ENCODE peak calls at places on chromosome 3, in nine cellular contexts. N is COR-L47; R is uterus; L is stimulated activated CD8-positive, alpha-beta memory T cell treated with anti-CD3 and anti-CD28 coated beads, Interleukin-12 subunit alpha, Interleukin-12 subunit beta, amount 100 ng/mL, for 4 hours; A is amniotic stem cell; J is stimulated activated CD4-positive, alpha-beta T cell treated with anti-CD3 and anti-CD28 coated beads, Interleukin-15, amount 100 ng/mL, for 1 hour; V is astrocyte of the spinal cord; Y is tibial nerve; D is kidney tubule cell. T is an unnamed sample.

GRCh38 chr3:42122261-42123011 is 31.3 kb downstream of the TRAK1 start:
- DNase-seq in Y (no peak), D (no peak), A (no peak), L (no peak), R (no peak), N (no peak), V (no peak), J (no peak), T (no peak)

GRCh38 chr3:4990061-4990460 is 10.8 kb downstream of the BHLHE40 start:
- DNase-seq in J (no peak), R (no peak), N (no peak), A (no peak), V (no peak), Y (no peak), D (peak), L (no peak), T (no peak)

GRCh38 chr3:45816544-45816943 is 20.2 kb upstream of the SLC6A20 start:
- DNase-seq in V (no peak), Y (peak), N (no peak), L (no peak), D (peak), J (no peak), A (no peak), R (peak), T (peak)

GRCh38 chr3:112134335-112135124 is 1.5 kb upstream of the GCSAM start:
- DNase-seq in R (no peak), Y (no peak), J (no peak), D (no peak), N (no peak), V (no peak), A (no peak), L (no peak), T (no peak)

GRCh38 chr3:106119691-106120090 is 250.9 kb upstream of the CBLB start:
- DNase-seq in Y (no peak), R (no peak), V (no peak), D (peak), L (no peak), N (no peak), A (no peak), J (no peak), T (peak)

GRCh38 chr3:27642796-27643195 is 79.3 kb downstream of the EOMES start:
- DNase-seq in N (no peak), R (no peak), Y (no peak), D (no peak), A (no peak), L (no peak), J (no peak), V (no peak), T (peak)

GRCh38 chr3:49004352-49005297 is 2.6 kb upstream of the WDR6 start:
- DNase-seq in V (no peak), D (peak), Y (no peak), A (no peak), R (no peak), J (no peak), L (no peak), N (no peak), T (no peak)

GRCh38 chr3:73255609-73256029 is 194.2 kb downstream of the EBLN2 start:
- DNase-seq in A (peak), N (peak), Y (no peak), J (no peak), D (peak), R (peak), V (peak), L (no peak), T (peak)

GRCh38 chr3:140004271-140004670 is 69.3 kb downstream of the CLSTN2 start:
- DNase-seq in R (no peak), N (no peak), L (no peak), V (no peak), A (no peak), J (no peak), Y (no peak), D (no peak), T (no peak)

GRCh38 chr3:42936157-42936981 is 30.4 kb downstream of the ZNF662 start:
- DNase-seq in Y (no peak), R (peak), A (no peak), N (peak), D (peak), L (no peak), V (no peak), J (no peak), T (peak)

GRCh38 chr3:116392291-116392690 is 53.0 kb downstream of the LSAMP start:
- DNase-seq in Y (no peak), L (no peak), J (no peak), V (no peak), N (no peak), R (no peak), D (no peak), A (no peak), T (no peak)

GRCh38 chr3:141680620-141681389 is 57.3 kb upstream of the RNF7 start:
- DNase-seq in A (no peak), Y (no peak), L (no peak), D (peak), J (no peak), R (peak), N (peak), V (peak), T (peak)

GRCh38 chr3:141308588-141309218 is 59.6 kb upstream of the ZBTB38 start:
- DNase-seq in L (no peak), A (no peak), D (peak), R (peak), J (no peak), Y (peak), V (peak), N (peak), T (peak)

GRCh38 chr3:177622520-177622919 is 425.2 kb upstream of the TBL1XR1 start:
- DNase-seq in V (no peak), L (no peak), D (no peak), Y (no peak), A (no peak), R (no peak), J (no peak), N (no peak), T (no peak)

GRCh38 chr3:99637381-99638111 is 848 bp upstream of the COL8A1 start:
- DNase-seq in N (no peak), A (peak), D (peak), Y (peak), L (no peak), V (peak), R (peak), J (no peak), T (peak)

GRCh38 chr3:142947799-142948575 is 15.5 kb downstream of the PAQR9 start:
- DNase-seq in R (no peak), V (no peak), J (no peak), A (no peak), Y (no peak), D (peak), L (no peak), N (no peak), T (no peak)

GRCh38 chr3:46860381-46861292 is 2.6 kb downstream of the MYL3 start:
- DNase-seq in R (peak), N (no peak), A (no peak), V (no peak), J (no peak), L (no peak), Y (no peak), D (peak), T (no peak)

GRCh38 chr3:123834631-123835030 is 49.5 kb downstream of the MYLK start:
- DNase-seq in V (peak), A (peak), N (no peak), R (no peak), Y (no peak), J (no peak), L (no peak), D (peak), T (peak)

GRCh38 chr3:153749070-153749610 is 372.1 kb upstream of the ARHGEF26 start:
- DNase-seq in J (no peak), A (no peak), L (no peak), D (no peak), Y (no peak), R (no peak), V (no peak), N (no peak), T (peak)

GRCh38 chr3:179546814-179547241 is 15.9 kb upstream of the ACTL6A start:
- DNase-seq in J (no peak), N (no peak), V (no peak), R (no peak), L (no peak), D (peak), Y (no peak), A (no peak), T (no peak)

GRCh38 chr3:195182470-195182795 is 88.5 kb downstream of the XXYLT1 start:
- DNase-seq in L (no peak), D (peak), Y (no peak), A (no peak), N (no peak), R (peak), V (peak), J (no peak), T (peak)

T was measured in cardiac muscle cell.